ENCODE peak calls at places on chromosome X, in four cellular contexts. U is PC-3, G is fibroblast of mammary gland, F is foreskin fibroblast. T is an unnamed sample.

GRCh38 chrX:118839334-118839958 is 15.8 kb downstream of the ZCCHC12 start:
- DNase-seq in U (peak), G (peak), F (peak), T (peak)

GRCh38 chrX:47518105-47518504 is 35.1 kb upstream of the ZNF41 start:
- DNase-seq in U (peak), G (peak), F (no peak), T (no peak)

GRCh38 chrX:133249659-133250058 is 31.5 kb upstream of the TFDP3 start:
- DNase-seq in U (peak), G (peak), F (no peak), T (peak)

GRCh38 chrX:130981836-130982235 is 76.3 kb upstream of the ARHGAP36 start:
- DNase-seq in U (no peak), G (peak), F (no peak), T (no peak)

GRCh38 chrX:53356186-53356585 is 66.3 kb downstream of the SMC1A start:
- DNase-seq in U (peak), G (peak), F (no peak), T (peak)

GRCh38 chrX:15854080-15854655 is 445 bp downstream of the AP1S2 start:
- DNase-seq in U (peak), G (peak), F (no peak), T (no peak)

GRCh38 chrX:100350704-100351489 is 59.2 kb downstream of the PCDH19 start:
- DNase-seq in U (no peak), G (no peak), F (no peak), T (no peak)

GRCh38 chrX:13662537-13662841 is 9.5 kb downstream of the TCEANC start:
- DNase-seq in U (no peak), G (peak), F (peak), T (peak)

GRCh38 chrX:154399527-154400368 is 1.6 kb downstream of the RPL10 start:
- DNase-seq in U (no peak), G (no peak), F (no peak), T (no peak)

GRCh38 chrX:69093960-69094935 is 71.0 kb downstream of the PJA1 start:
- DNase-seq in U (peak), G (peak), F (peak), T (peak)

GRCh38 chrX:155778844-155779553 is 102.1 kb upstream of the VAMP7 start:
- DNase-seq in U (no peak), G (no peak), F (no peak), T (no peak)

GRCh38 chrX:32530802-32531403 is 680.4 kb downstream of the DMD start:
- DNase-seq in U (peak), G (peak), F (no peak), T (peak)

GRCh38 chrX:9610774-9611392 is 146.0 kb downstream of the TBL1X start:
- DNase-seq in U (peak), G (peak), F (no peak), T (peak)

GRCh38 chrX:103918584-103919335 is 43.7 kb upstream of the TMSB15B start:
- DNase-seq in U (peak), G (peak), F (peak), T (peak)

GRCh38 chrX:110442631-110443030 is 84.0 kb downstream of the RTL9 start:
- DNase-seq in U (peak), G (peak), F (no peak), T (peak)

GRCh38 chrX:80808160-80808735 is 1.4 kb downstream of the BRWD3 start:
- DNase-seq in U (peak), G (peak), F (peak), T (peak)

DNA sequence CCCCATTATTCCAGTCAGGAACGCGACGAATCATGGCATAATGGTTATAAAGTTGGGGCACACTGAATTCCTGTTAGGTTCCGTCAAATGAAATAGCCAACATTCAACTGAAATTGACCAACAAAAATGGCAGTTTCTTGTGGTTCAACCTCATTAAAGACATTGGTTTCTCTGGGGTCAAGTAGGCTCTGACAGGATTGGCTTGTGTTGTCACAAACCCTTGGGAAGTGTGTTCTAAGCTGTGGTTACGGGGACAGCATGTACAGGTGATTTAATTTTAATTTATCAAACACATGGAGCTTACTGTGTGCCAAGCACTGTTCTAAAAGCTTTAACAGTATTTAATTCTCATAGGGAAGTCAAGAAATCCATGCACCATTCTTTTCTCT is 751 bp downstream of the XK start:
- DNase-seq in U (no peak), G (no peak), F (no peak), T (no peak)
- H3K4me3 ChIP-seq in U (peak), G (no peak), F (no peak), T (no peak)

DNA sequence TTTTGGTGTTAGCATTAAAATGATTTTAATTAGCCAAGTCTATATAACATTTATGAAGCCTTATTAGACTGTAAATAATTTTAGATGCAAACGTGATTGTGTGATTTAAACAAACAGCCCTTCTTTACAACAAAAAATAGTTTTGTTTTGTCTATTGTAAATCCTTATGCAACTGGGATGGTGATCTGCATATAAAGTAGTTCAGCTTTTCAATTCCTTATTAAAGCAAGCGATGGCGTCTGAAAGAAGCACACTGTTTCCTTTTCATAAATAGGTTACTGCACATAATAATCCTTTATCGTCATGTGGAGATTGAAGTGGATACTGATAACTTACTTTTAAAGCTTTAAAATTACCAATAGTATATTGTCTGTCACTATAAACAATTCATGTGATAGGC is 8.8 kb downstream of the SLITRK2 start:
- DNase-seq in U (no peak), G (no peak), F (no peak), T (no peak)
- TF ChIP-seq CTCF in U (no peak), G (no peak), F (no peak), T (no peak)

GRCh38 chrX:72304877-72305276 is 837 bp downstream of the CITED1 start:
- DNase-seq in U (no peak), G (no peak), F (no peak), T (no peak)
- H3K4me3 ChIP-seq in U (no peak), G (no peak), F (no peak), T (peak)

GRCh38 chrX:1126738-1127137 is 85.7 kb downstream of the CRLF2 start:
- DNase-seq in U (no peak), G (no peak), F (no peak), T (no peak)
- TF ChIP-seq CTCF in U (no peak), G (no peak), F (no peak), T (no peak)

GRCh38 chrX:74506310-74507115 is 85.2 kb downstream of the SLC16A2 start:
- DNase-seq in U (no peak), G (no peak), F (no peak), T (no peak)
- H3K4me3 ChIP-seq in U (no peak), G (no peak), F (no peak), T (no peak)

GRCh38 chrX:142089193-142089592 is 115.9 kb downstream of the MAGEC2 start:
- DNase-seq in U (peak), G (peak), F (no peak), T (peak)
- TF ChIP-seq CTCF in U (peak), G (peak), F (no peak), T (peak)

GRCh38 chrX:22392176-22392814 is 119.6 kb downstream of the CBLL2 start:
- DNase-seq in U (no peak), G (peak), F (no peak), T (peak)
- H3K4me3 ChIP-seq in U (no peak), G (no peak), F (no peak), T (no peak)